ENCODE peak calls at places on chromosomes 6 and 20, in seven cellular contexts. R, E, A, I, B, X and G are unnamed samples.

GRCh38 chr20:10674684-10675455 is 1.1 kb upstream of the JAG1 start:
- DNase-seq in R (peak), B (peak), E (peak), A (peak), I (peak), X (peak), G (peak)

GRCh38 chr6:133184798-133185380 is 56.3 kb upstream of the EYA4 start:
- DNase-seq in R (no peak), I (peak), B (peak), E (no peak), A (no peak), X (peak), G (peak)

GRCh38 chr20:1899169-1899525 is 3.9 kb downstream of the SIRPA start:
- DNase-seq in X (no peak), B (no peak), A (no peak), I (no peak), R (no peak), E (no peak), G (no peak)

GRCh38 chr6:165556116-165556843 is 106.8 kb downstream of the PDE10A start:
- DNase-seq in A (no peak), R (peak), B (peak), I (peak), X (no peak), E (no peak), G (peak)

GRCh38 chr20:50172347-50173013 is 18.1 kb upstream of the CEBPB start:
- DNase-seq in R (peak), B (peak), A (peak), X (peak), E (peak), I (no peak), G (peak)

GRCh38 chr6:43020847-43021246 is 576 bp upstream of the RRP36 start:
- DNase-seq in X (no peak), R (no peak), A (no peak), I (no peak), E (no peak), B (no peak), G (no peak)

GRCh38 chr20:25000268-25000801 is 7.8 kb upstream of the APMAP start:
- DNase-seq in E (peak), X (peak), R (peak), I (peak), B (peak), A (peak), G (peak)

GRCh38 chr6:43070028-43070632 is 6.0 kb upstream of the PTK7 start:
- DNase-seq in R (no peak), A (no peak), X (peak), B (peak), E (no peak), I (peak), G (peak)

GRCh38 chr6:168451805-168452204 is 10.8 kb downstream of the SMOC2 start:
- DNase-seq in R (no peak), B (no peak), E (no peak), I (no peak), A (no peak), X (no peak), G (no peak)
- TF ChIP-seq CTCF in R (no peak), B (peak), E (no peak), I (peak), A (no peak), X (peak), G (peak)

GRCh38 chr6:72421387-72421786 is 200.5 kb upstream of the KCNQ5 start:
- DNase-seq in X (no peak), A (no peak), E (no peak), R (no peak), I (no peak), B (no peak), G (no peak)
- TF ChIP-seq CTCF in X (no peak), A (no peak), E (no peak), R (no peak), I (no peak), B (no peak), G (no peak)

GRCh38 chr6:127968394-127968793 is 67.5 kb upstream of the THEMIS start:
- DNase-seq in E (no peak), X (no peak), R (no peak), B (no peak), A (no peak), I (no peak), G (no peak)
- TF ChIP-seq CTCF in E (no peak), X (no peak), R (no peak), B (no peak), A (no peak), I (peak), G (no peak)

GRCh38 chr20:48706710-48707339 is 121.0 kb downstream of the PREX1 start:
- DNase-seq in E (peak), X (no peak), B (no peak), A (no peak), I (no peak), R (no peak), G (no peak)
- TF ChIP-seq CTCF in E (no peak), X (no peak), B (no peak), A (no peak), I (no peak), R (no peak), G (no peak)

GRCh38 chr20:23350007-23350854 is at the start of gene NXT1:
- DNase-seq in A (peak), B (peak), R (peak), I (peak), X (peak), E (peak), G (peak)
- TF ChIP-seq CTCF in A (peak), B (peak), R (no peak), I (peak), X (no peak), E (peak), G (no peak)

GRCh38 chr6:106117579-106117978 is 31.4 kb downstream of the PRDM1 start:
- DNase-seq in R (no peak), A (no peak), B (no peak), X (no peak), E (no peak), I (no peak), G (no peak)
- TF ChIP-seq CTCF in R (no peak), A (no peak), B (no peak), X (no peak), E (no peak), I (no peak), G (no peak)

DNA sequence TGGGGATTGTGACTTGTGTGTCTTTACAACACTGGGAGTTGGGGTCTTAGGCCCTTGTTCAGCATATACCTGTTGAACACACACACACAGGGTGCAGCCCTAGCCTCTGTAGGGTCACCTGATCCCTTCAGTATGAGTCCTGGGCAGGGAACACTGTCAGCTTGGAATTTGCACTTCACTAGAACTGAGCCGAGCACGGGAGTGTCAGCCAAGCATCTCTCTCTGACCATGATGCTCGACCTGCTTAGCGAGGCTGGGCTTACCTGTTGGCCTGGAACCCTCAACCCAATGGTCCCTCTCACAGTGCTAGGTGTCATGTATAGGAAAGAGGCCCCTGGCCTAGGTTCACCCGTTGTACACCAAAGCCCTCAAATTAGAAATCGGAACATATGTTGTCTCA is 96.1 kb downstream of the NKAIN2 start:
- DNase-seq in R (no peak), E (no peak), A (no peak), X (no peak), B (no peak), I (no peak), G (no peak)
- TF ChIP-seq CTCF in R (no peak), E (no peak), A (no peak), X (no peak), B (no peak), I (no peak), G (no peak)

GRCh38 chr20:7180261-7181045 is 413.0 kb downstream of the BMP2 start:
- DNase-seq in B (peak), R (no peak), X (peak), I (peak), A (no peak), E (no peak), G (peak)

GRCh38 chr20:7178004-7178403 is 410.5 kb downstream of the BMP2 start:
- DNase-seq in B (no peak), E (no peak), I (no peak), A (no peak), R (no peak), X (no peak), G (no peak)

GRCh38 chr20:7171911-7172310 is 404.4 kb downstream of the BMP2 start:
- DNase-seq in I (peak), X (no peak), A (no peak), B (peak), R (no peak), E (no peak), G (peak)

GRCh38 chr20:7174554-7174953 is 407.1 kb downstream of the BMP2 start:
- DNase-seq in A (no peak), R (no peak), I (no peak), E (no peak), B (no peak), X (no peak), G (no peak)
- TF ChIP-seq CTCF in A (no peak), R (no peak), I (no peak), E (no peak), B (no peak), X (no peak), G (no peak)

DNA sequence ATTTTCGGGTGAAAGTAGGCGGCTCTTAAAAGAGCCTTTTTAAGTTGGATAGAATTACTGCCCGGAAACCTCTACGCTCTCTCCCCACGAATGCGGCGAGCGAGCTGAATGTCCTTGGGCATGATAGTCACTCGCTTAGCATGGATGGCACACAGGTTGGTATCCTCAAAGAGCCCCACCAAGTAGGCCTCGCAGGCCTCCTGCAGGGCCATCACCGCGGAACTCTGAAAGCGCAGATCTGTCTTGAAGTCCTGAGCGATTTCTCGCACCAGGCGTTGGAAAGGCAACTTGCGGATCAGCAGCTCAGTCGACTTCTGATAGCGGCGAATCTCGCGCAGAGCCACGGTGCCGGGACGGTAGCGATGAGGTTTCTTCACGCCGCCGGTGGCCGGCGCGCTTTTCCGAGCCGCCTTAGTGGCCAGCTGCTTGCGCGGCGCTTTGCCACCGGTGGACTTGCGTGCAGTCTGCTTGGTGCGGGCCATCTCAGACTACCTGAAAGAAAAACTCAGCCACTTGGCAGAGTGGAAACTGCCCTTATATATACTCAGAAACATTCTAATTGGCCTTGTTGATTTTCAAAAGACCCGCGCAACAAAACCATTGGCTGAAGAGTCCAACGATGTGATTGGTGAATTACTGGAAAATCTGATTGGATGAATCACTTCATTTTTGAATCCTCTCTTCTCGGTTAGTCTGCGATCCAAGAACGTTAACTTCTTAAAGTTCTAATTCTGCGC is 93.9 kb upstream of the BTN3A2 start:
- DNase-seq in A (peak), I (no peak), R (peak), B (peak), X (peak), E (peak), G (peak)
- TF ChIP-seq CTCF in A (no peak), I (no peak), R (no peak), B (no peak), X (no peak), E (no peak), G (no peak)

DNA sequence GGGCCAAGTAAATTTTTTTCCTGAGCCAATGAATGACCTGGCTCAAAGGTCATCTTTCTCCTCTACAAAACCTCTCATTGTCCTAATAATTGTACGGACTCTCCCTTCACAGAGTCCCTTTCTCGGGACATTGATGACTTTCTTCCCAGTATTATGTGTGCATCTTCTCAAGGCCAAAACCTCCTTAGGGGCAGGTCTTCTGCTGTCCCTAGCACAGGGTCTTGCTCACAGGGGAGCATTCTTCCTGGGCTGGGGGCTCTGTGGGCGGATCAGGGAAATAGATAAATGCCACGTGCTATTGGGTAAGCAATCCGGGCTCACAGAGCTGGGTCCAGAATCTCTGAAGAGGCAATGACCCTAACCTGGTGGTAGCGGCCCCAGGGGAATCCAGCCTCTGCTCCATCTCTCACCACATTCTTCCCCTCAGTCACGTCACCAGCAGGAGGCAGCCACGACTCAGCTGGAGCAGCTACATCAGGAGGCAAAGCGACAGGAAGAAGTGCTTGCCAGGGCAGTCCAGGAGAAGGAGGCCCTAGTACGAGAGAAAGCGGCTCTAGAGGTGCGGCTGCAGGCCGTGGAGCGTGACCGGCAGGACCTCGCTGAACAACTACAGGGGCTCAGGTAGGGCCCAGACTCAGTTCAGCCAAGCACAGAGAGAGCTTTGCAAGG is 23.5 kb downstream of the CEP250 start:
- DNase-seq in E (peak), I (no peak), X (no peak), A (no peak), B (no peak), R (no peak), G (no peak)
- TF ChIP-seq CTCF in E (peak), I (peak), X (no peak), A (no peak), B (peak), R (no peak), G (peak)